ENCODE peak calls at places on chromosomes 2 and 18, in eight cellular contexts. One of them, this sample, is unnamed.

GRCh38 chr2:10378189-10378588 is 69.9 kb downstream of the ODC1 start:
- DNase-seq in natural killer cell: no peak
- DNase-seq in upper lobe of right lung: no peak
- DNase-seq in ovary: no peak
- DNase-seq in MM.1S: peak; percentile 96
- DNase-seq in mesothelial cell of epicardium: no peak
- DNase-seq in Peyer's patch: peak; percentile 87
- DNase-seq in tibial nerve: no peak
- DNase-seq in this sample: peak; percentile 82

GRCh38 chr2:117537030-117537429 is 277.5 kb upstream of the DDX18 start:
- DNase-seq in natural killer cell: no peak
- DNase-seq in upper lobe of right lung: no peak
- DNase-seq in ovary: no peak
- DNase-seq in MM.1S: no peak
- DNase-seq in mesothelial cell of epicardium: no peak
- DNase-seq in Peyer's patch: no peak
- DNase-seq in tibial nerve: no peak
- DNase-seq in this sample: no peak

GRCh38 chr2:3805120-3805519 is 101.7 kb downstream of the DCDC2C start:
- DNase-seq in natural killer cell: no peak
- DNase-seq in upper lobe of right lung: no peak
- DNase-seq in ovary: no peak
- DNase-seq in MM.1S: no peak
- DNase-seq in mesothelial cell of epicardium: no peak
- DNase-seq in Peyer's patch: no peak
- DNase-seq in tibial nerve: no peak
- DNase-seq in this sample: no peak

GRCh38 chr2:153393518-153393917 is 85.0 kb downstream of the RPRM start:
- DNase-seq in natural killer cell: no peak
- DNase-seq in upper lobe of right lung: no peak
- DNase-seq in ovary: no peak
- DNase-seq in MM.1S: no peak
- DNase-seq in mesothelial cell of epicardium: no peak
- DNase-seq in Peyer's patch: no peak
- DNase-seq in tibial nerve: no peak
- DNase-seq in this sample: no peak

GRCh38 chr18:51559902-51560287 is 362.4 kb upstream of the MEX3C start:
- DNase-seq in natural killer cell: no peak
- DNase-seq in upper lobe of right lung: no peak
- DNase-seq in ovary: no peak
- DNase-seq in MM.1S: no peak
- DNase-seq in mesothelial cell of epicardium: no peak
- DNase-seq in Peyer's patch: no peak
- DNase-seq in tibial nerve: no peak
- DNase-seq in this sample: no peak

GRCh38 chr18:37244618-37245017 is 321.0 kb downstream of the CELF4 start:
- DNase-seq in natural killer cell: no peak
- DNase-seq in upper lobe of right lung: no peak
- DNase-seq in ovary: no peak
- DNase-seq in MM.1S: no peak
- DNase-seq in mesothelial cell of epicardium: no peak
- DNase-seq in Peyer's patch: no peak
- DNase-seq in tibial nerve: no peak
- DNase-seq in this sample: no peak

GRCh38 chr2:234310166-234310565 is 186.7 kb downstream of the ARL4C start:
- DNase-seq in natural killer cell: no peak
- DNase-seq in upper lobe of right lung: no peak
- DNase-seq in ovary: no peak
- DNase-seq in MM.1S: no peak
- DNase-seq in mesothelial cell of epicardium: peak; percentile 9
- DNase-seq in Peyer's patch: no peak
- DNase-seq in tibial nerve: no peak
- DNase-seq in this sample: no peak

GRCh38 chr2:182852090-182852489 is 14.3 kb downstream of the FRZB start:
- DNase-seq in natural killer cell: no peak
- DNase-seq in upper lobe of right lung: no peak
- DNase-seq in ovary: no peak
- DNase-seq in MM.1S: no peak
- DNase-seq in mesothelial cell of epicardium: no peak
- DNase-seq in Peyer's patch: no peak
- DNase-seq in tibial nerve: no peak
- DNase-seq in this sample: no peak

GRCh38 chr2:235573331-235574221 is 79.7 kb downstream of the AGAP1 start:
- DNase-seq in natural killer cell: no peak
- DNase-seq in upper lobe of right lung: no peak
- DNase-seq in ovary: no peak
- DNase-seq in MM.1S: no peak
- DNase-seq in mesothelial cell of epicardium: no peak
- DNase-seq in Peyer's patch: no peak
- DNase-seq in tibial nerve: no peak
- DNase-seq in this sample: no peak

GRCh38 chr2:12618576-12618975 is 98.2 kb upstream of the TRIB2 start:
- DNase-seq in natural killer cell: no peak
- DNase-seq in upper lobe of right lung: no peak
- DNase-seq in ovary: no peak
- DNase-seq in MM.1S: no peak
- DNase-seq in mesothelial cell of epicardium: no peak
- DNase-seq in Peyer's patch: no peak
- DNase-seq in tibial nerve: no peak
- DNase-seq in this sample: no peak

GRCh38 chr2:188443207-188443606 is 151.5 kb downstream of the GULP1 start:
- DNase-seq in natural killer cell: no peak
- DNase-seq in upper lobe of right lung: no peak
- DNase-seq in ovary: no peak
- DNase-seq in MM.1S: no peak
- DNase-seq in mesothelial cell of epicardium: no peak
- DNase-seq in Peyer's patch: no peak
- DNase-seq in tibial nerve: no peak
- DNase-seq in this sample: no peak

GRCh38 chr2:205680067-205680466 is 2.2 kb upstream of the NRP2 start:
- DNase-seq in natural killer cell: no peak
- DNase-seq in upper lobe of right lung: no peak
- DNase-seq in ovary: no peak
- DNase-seq in MM.1S: peak; percentile 76
- DNase-seq in mesothelial cell of epicardium: peak; percentile 54
- DNase-seq in Peyer's patch: peak; percentile 36
- DNase-seq in tibial nerve: no peak
- DNase-seq in this sample: peak; percentile 56

GRCh38 chr2:228767196-228767595 is 503.9 kb downstream of the PID1 start:
- DNase-seq in natural killer cell: no peak
- DNase-seq in upper lobe of right lung: no peak
- DNase-seq in ovary: no peak
- DNase-seq in MM.1S: no peak
- DNase-seq in mesothelial cell of epicardium: no peak
- DNase-seq in Peyer's patch: no peak
- DNase-seq in tibial nerve: no peak
- DNase-seq in this sample: no peak

GRCh38 chr18:519019-519879 is 18.7 kb upstream of the COLEC12 start:
- DNase-seq in natural killer cell: no peak
- DNase-seq in upper lobe of right lung: no peak
- DNase-seq in ovary: peak; percentile 38
- DNase-seq in MM.1S: no peak
- DNase-seq in mesothelial cell of epicardium: no peak
- DNase-seq in Peyer's patch: no peak
- DNase-seq in tibial nerve: no peak
- DNase-seq in this sample: peak; percentile 68

GRCh38 chr2:143263045-143263625 is 133.9 kb downstream of the ARHGAP15 start:
- DNase-seq in natural killer cell: no peak
- DNase-seq in upper lobe of right lung: no peak
- DNase-seq in ovary: no peak
- DNase-seq in MM.1S: no peak
- DNase-seq in mesothelial cell of epicardium: no peak
- DNase-seq in Peyer's patch: no peak
- DNase-seq in tibial nerve: no peak
- DNase-seq in this sample: no peak
- TF ChIP-seq CTCF in natural killer cell: peak; percentile 11
- TF ChIP-seq CTCF in upper lobe of right lung: no peak
- TF ChIP-seq CTCF in ovary: no peak
- TF ChIP-seq CTCF in MM.1S: peak; percentile 17
- TF ChIP-seq CTCF in mesothelial cell of epicardium: no peak
- TF ChIP-seq CTCF in Peyer's patch: no peak
- TF ChIP-seq CTCF in tibial nerve: no peak
- TF ChIP-seq CTCF in this sample: no peak

DNA sequence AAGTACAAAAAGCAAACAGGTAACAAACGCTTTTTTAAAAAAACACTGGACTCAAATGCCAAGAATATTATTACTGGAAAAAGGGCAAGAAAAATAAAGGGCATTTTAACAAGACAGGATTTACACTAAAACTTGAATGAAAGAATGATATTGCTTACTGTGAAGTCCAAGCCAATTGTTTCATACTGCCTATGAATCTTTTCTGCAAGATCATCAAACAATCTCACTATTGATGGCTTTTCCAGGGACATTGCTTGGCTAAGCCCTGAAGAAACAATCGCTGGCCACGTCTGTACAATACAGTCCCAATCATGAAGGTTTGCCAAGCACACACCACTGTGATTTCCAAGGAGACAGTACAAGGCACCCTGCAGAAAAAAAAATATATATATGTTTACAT is 41.4 kb upstream of the GPR75 start:
- DNase-seq in natural killer cell: no peak
- DNase-seq in upper lobe of right lung: no peak
- DNase-seq in ovary: no peak
- DNase-seq in MM.1S: no peak
- DNase-seq in mesothelial cell of epicardium: no peak
- DNase-seq in Peyer's patch: no peak
- DNase-seq in tibial nerve: no peak
- DNase-seq in this sample: no peak
- TF ChIP-seq CTCF in natural killer cell: no peak
- TF ChIP-seq CTCF in upper lobe of right lung: no peak
- TF ChIP-seq CTCF in ovary: no peak
- TF ChIP-seq CTCF in MM.1S: no peak
- TF ChIP-seq CTCF in mesothelial cell of epicardium: no peak
- TF ChIP-seq CTCF in Peyer's patch: no peak
- TF ChIP-seq CTCF in tibial nerve: no peak
- TF ChIP-seq CTCF in this sample: no peak

GRCh38 chr2:231716641-231717280 is 8.4 kb downstream of the PTMA start:
- DNase-seq in natural killer cell: no peak
- DNase-seq in upper lobe of right lung: no peak
- DNase-seq in ovary: no peak
- DNase-seq in MM.1S: no peak
- DNase-seq in mesothelial cell of epicardium: no peak
- DNase-seq in Peyer's patch: no peak
- DNase-seq in tibial nerve: no peak
- DNase-seq in this sample: no peak

GRCh38 chr2:231715988-231716616 is 7.8 kb downstream of the PTMA start:
- DNase-seq in natural killer cell: no peak
- DNase-seq in upper lobe of right lung: no peak
- DNase-seq in ovary: no peak
- DNase-seq in MM.1S: no peak
- DNase-seq in mesothelial cell of epicardium: no peak
- DNase-seq in Peyer's patch: no peak
- DNase-seq in tibial nerve: no peak
- DNase-seq in this sample: no peak

GRCh38 chr2:231714639-231715498 is 6.5 kb downstream of the PTMA start:
- DNase-seq in natural killer cell: peak; percentile 78
- DNase-seq in upper lobe of right lung: peak; percentile 83
- DNase-seq in ovary: peak; percentile 80
- DNase-seq in MM.1S: peak; percentile 67
- DNase-seq in mesothelial cell of epicardium: peak; percentile 80
- DNase-seq in Peyer's patch: peak; percentile 79
- DNase-seq in tibial nerve: no peak
- DNase-seq in this sample: peak; percentile 66

GRCh38 chr2:231713738-231714638 is 5.7 kb downstream of the PTMA start:
- DNase-seq in natural killer cell: peak; percentile 92
- DNase-seq in upper lobe of right lung: peak; percentile 95
- DNase-seq in ovary: peak; percentile 88
- DNase-seq in MM.1S: peak; percentile 89
- DNase-seq in mesothelial cell of epicardium: peak; percentile 93
- DNase-seq in Peyer's patch: peak; percentile 92
- DNase-seq in tibial nerve: peak; percentile 86
- DNase-seq in this sample: peak; percentile 76

DNA sequence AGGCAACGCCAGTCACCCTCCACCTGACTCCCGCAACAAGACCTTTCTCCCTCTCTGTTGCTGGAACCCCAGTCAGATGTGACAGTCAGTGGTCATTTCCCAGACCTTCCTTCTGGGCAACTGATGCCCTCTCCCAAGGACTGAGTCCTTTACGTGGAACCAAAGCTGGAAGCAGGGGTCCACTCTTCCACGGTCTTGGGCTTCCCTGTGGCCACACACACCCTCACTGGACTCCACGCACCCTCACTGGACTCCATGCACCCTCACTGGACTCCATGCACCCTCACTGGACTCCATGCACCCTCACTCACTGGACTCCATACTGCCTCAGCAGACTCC is 7.1 kb downstream of the PTMA start:
- DNase-seq in natural killer cell: no peak
- DNase-seq in upper lobe of right lung: no peak
- DNase-seq in ovary: no peak
- DNase-seq in MM.1S: no peak
- DNase-seq in mesothelial cell of epicardium: no peak
- DNase-seq in Peyer's patch: no peak
- DNase-seq in tibial nerve: no peak
- DNase-seq in this sample: no peak
- TF ChIP-seq CTCF in natural killer cell: no peak
- TF ChIP-seq CTCF in upper lobe of right lung: no peak
- TF ChIP-seq CTCF in ovary: no peak
- TF ChIP-seq CTCF in MM.1S: no peak
- TF ChIP-seq CTCF in mesothelial cell of epicardium: no peak
- TF ChIP-seq CTCF in Peyer's patch: no peak
- TF ChIP-seq CTCF in tibial nerve: peak; percentile 7
- TF ChIP-seq CTCF in this sample: no peak

GRCh38 chr2:28370355-28370754 is 22.3 kb upstream of the FOSL2 start:
- DNase-seq in natural killer cell: no peak
- DNase-seq in upper lobe of right lung: no peak
- DNase-seq in ovary: no peak
- DNase-seq in MM.1S: no peak
- DNase-seq in mesothelial cell of epicardium: no peak
- DNase-seq in Peyer's patch: no peak
- DNase-seq in tibial nerve: no peak
- DNase-seq in this sample: no peak
- TF ChIP-seq CTCF in natural killer cell: no peak
- TF ChIP-seq CTCF in upper lobe of right lung: no peak
- TF ChIP-seq CTCF in ovary: no peak
- TF ChIP-seq CTCF in MM.1S: no peak
- TF ChIP-seq CTCF in mesothelial cell of epicardium: no peak
- TF ChIP-seq CTCF in Peyer's patch: no peak
- TF ChIP-seq CTCF in tibial nerve: no peak
- TF ChIP-seq CTCF in this sample: no peak

GRCh38 chr18:10038268-10038667 is 124.5 kb downstream of the VAPA start:
- DNase-seq in natural killer cell: no peak
- DNase-seq in upper lobe of right lung: no peak
- DNase-seq in ovary: no peak
- DNase-seq in MM.1S: no peak
- DNase-seq in mesothelial cell of epicardium: no peak
- DNase-seq in Peyer's patch: no peak
- DNase-seq in tibial nerve: no peak
- DNase-seq in this sample: no peak
- TF ChIP-seq CTCF in natural killer cell: no peak
- TF ChIP-seq CTCF in upper lobe of right lung: no peak
- TF ChIP-seq CTCF in ovary: no peak
- TF ChIP-seq CTCF in MM.1S: no peak
- TF ChIP-seq CTCF in mesothelial cell of epicardium: no peak
- TF ChIP-seq CTCF in Peyer's patch: no peak
- TF ChIP-seq CTCF in tibial nerve: no peak
- TF ChIP-seq CTCF in this sample: no peak